ENCODE peak calls at places on chromosome 18, in five cellular contexts. J, E, M, D and F are unnamed samples. For H3K27me3 and H3K36me3, the result is how much of the 10 kb centered on the place peaks cover.

GRCh38 chr18:9876867-9877654 is 8.7 kb upstream of the TXNDC2 start:
- DNase-seq in J (no peak), E (no peak), M (peak), D (no peak), F (no peak)

GRCh38 chr18:50203801-50204604 is 9.1 kb upstream of the MYO5B start:
- DNase-seq in D (peak), E (peak), J (peak), M (peak), F (no peak)

GRCh38 chr18:13394794-13395193 is 176.2 kb downstream of the LDLRAD4 start:
- DNase-seq in M (no peak), D (no peak), J (no peak), E (no peak), F (no peak)

GRCh38 chr18:9971313-9971920 is 57.6 kb downstream of the VAPA start:
- DNase-seq in M (peak), J (no peak), D (peak), E (peak), F (no peak)

GRCh38 chr18:76265375-76266225 is 229.4 kb downstream of the ZNF516 start:
- DNase-seq in M (peak), E (no peak), J (peak), D (peak), F (no peak)

GRCh38 chr18:70047931-70048603 is 100.4 kb upstream of the CD226 start:
- DNase-seq in D (no peak), M (no peak), E (no peak), J (no peak), F (no peak)

GRCh38 chr18:76565238-76566173 is 70.5 kb upstream of the ZNF516 start:
- DNase-seq in D (peak), J (peak), M (peak), E (peak), F (peak)

GRCh38 chr18:2846241-2846637 is 567 bp upstream of the EMILIN2 start:
- DNase-seq in J (peak), E (no peak), M (no peak), D (no peak), F (no peak)

GRCh38 chr18:10234912-10235439 is 219.5 kb upstream of the APCDD1 start:
- DNase-seq in E (no peak), D (peak), M (no peak), J (no peak), F (no peak)

GRCh38 chr18:44781890-44782289 is 101.2 kb downstream of the SETBP1 start:
- DNase-seq in E (no peak), J (no peak), M (no peak), D (no peak), F (no peak)

GRCh38 chr18:60027397-60027796 is 127.6 kb downstream of the PMAIP1 start:
- DNase-seq in D (no peak), E (no peak), M (no peak), J (no peak), F (no peak)

GRCh38 chr18:35089918-35090550 is 48.8 kb downstream of the MAPRE2 start:
- DNase-seq in D (no peak), E (no peak), J (no peak), M (no peak), F (no peak)

GRCh38 chr18:24894880-24895279 is 434.4 kb downstream of the HRH4 start:
- DNase-seq in D (no peak), M (no peak), E (no peak), J (no peak), F (no peak)

GRCh38 chr18:57976230-57976773 is 67.7 kb upstream of the NEDD4L start:
- DNase-seq in D (no peak), J (no peak), M (no peak), E (no peak), F (no peak)

GRCh38 chr18:58505181-58505580 is 123.7 kb downstream of the ALPK2 start:
- DNase-seq in J (no peak), M (no peak), D (no peak), E (no peak), F (no peak)

GRCh38 chr18:24764766-24765165 is 304.3 kb downstream of the HRH4 start:
- DNase-seq in D (no peak), M (no peak), J (no peak), E (no peak), F (no peak)

GRCh38 chr18:13287372-13287771 is 68.8 kb downstream of the LDLRAD4 start:
- DNase-seq in D (no peak), M (no peak), E (no peak), J (no peak), F (no peak)

GRCh38 chr18:23953984-23954383 is 60.6 kb upstream of the TTC39C start:
- DNase-seq in M (no peak), J (no peak), D (no peak), E (no peak), F (no peak)

GRCh38 chr18:34867520-34867919 is 157.4 kb downstream of the DTNA start:
- DNase-seq in E (no peak), D (no peak), J (no peak), M (no peak), F (no peak)

GRCh38 chr18:48493856-48494255 is 45.0 kb upstream of the CTIF start:
- DNase-seq in E (no peak), M (no peak), D (no peak), J (no peak), F (no peak)

GRCh38 chr18:62525611-62526010 is 2.8 kb downstream of the ZCCHC2 start:
- DNase-seq in M (no peak), E (no peak), J (no peak), D (no peak), F (no peak)

GRCh38 chr18:22838639-22839487 is 94.3 kb upstream of the RBBP8 start:
- DNase-seq in E (no peak), M (no peak), J (no peak), D (no peak), F (no peak)

GRCh38 chr18:13570856-13571495 is 155.4 kb downstream of the FAM210A start:
- DNase-seq in M (no peak), E (no peak), J (no peak), D (no peak), F (no peak)

GRCh38 chr18:69974365-69974764 is 26.7 kb upstream of the CD226 start:
- DNase-seq in M (no peak), J (no peak), D (no peak), E (no peak), F (no peak)

GRCh38 chr18:24528857-24529256 is 68.4 kb downstream of the HRH4 start:
- DNase-seq in M (no peak), E (no peak), D (no peak), J (no peak), F (no peak)

GRCh38 chr18:45441110-45441842 is 174.0 kb upstream of the SLC14A2 start:
- DNase-seq in M (no peak), J (no peak), D (no peak), E (no peak), F (no peak)

GRCh38 chr18:657311-657997 is at the start of gene TYMS:
- DNase-seq in D (peak), J (peak), M (peak), E (peak), F (peak)

GRCh38 chr18:43620936-43621335 is 343.6 kb upstream of the SYT4 start:
- DNase-seq in J (no peak), M (no peak), E (no peak), D (no peak), F (no peak)

GRCh38 chr18:2147866-2148265 is 423.4 kb downstream of the METTL4 start:
- DNase-seq in M (peak), D (peak), E (no peak), J (no peak), F (no peak)

GRCh38 chr18:62460851-62461300 is 61.9 kb upstream of the ZCCHC2 start:
- DNase-seq in D (no peak), M (peak), E (no peak), J (peak), F (no peak)

GRCh38 chr18:43789234-43790000 is 512.1 kb upstream of the SYT4 start:
- DNase-seq in E (no peak), D (no peak), M (peak), J (no peak), F (no peak)

GRCh38 chr18:49835405-49835804 is 22.1 kb upstream of the ACAA2 start:
- DNase-seq in J (no peak), E (no peak), D (no peak), M (no peak), F (no peak)

GRCh38 chr18:60865801-60866200 is 467.4 kb upstream of the CDH20 start:
- DNase-seq in D (no peak), M (no peak), J (no peak), E (no peak), F (no peak)

GRCh38 chr18:48801728-48802542 is 148.8 kb downstream of the SMAD7 start:
- DNase-seq in M (peak), D (no peak), E (peak), J (peak), F (no peak)

GRCh38 chr18:10114727-10115463 is 201.1 kb downstream of the VAPA start:
- DNase-seq in E (no peak), J (no peak), M (no peak), D (no peak), F (no peak)

GRCh38 chr18:48290162-48290926 is 118.8 kb downstream of the ZBTB7C start:
- DNase-seq in M (no peak), J (no peak), E (no peak), D (no peak), F (no peak)

GRCh38 chr18:45386256-45386655 is 229.0 kb upstream of the SLC14A2 start:
- DNase-seq in D (no peak), J (no peak), M (peak), E (no peak), F (no peak)

GRCh38 chr18:75128051-75128605 is 80.8 kb downstream of the PTGR3 start:
- DNase-seq in E (no peak), D (no peak), J (no peak), M (no peak), F (no peak)

GRCh38 chr18:75127143-75128021 is 81.6 kb downstream of the PTGR3 start:
- DNase-seq in J (no peak), M (no peak), E (no peak), D (no peak), F (no peak)

GRCh38 chr18:75130591-75131274 is 78.2 kb downstream of the PTGR3 start:
- DNase-seq in E (no peak), D (no peak), J (no peak), M (no peak), F (no peak)

GRCh38 chr18:75129717-75130477 is 79.0 kb downstream of the PTGR3 start:
- DNase-seq in E (no peak), M (no peak), D (no peak), J (no peak), F (no peak)

DNA sequence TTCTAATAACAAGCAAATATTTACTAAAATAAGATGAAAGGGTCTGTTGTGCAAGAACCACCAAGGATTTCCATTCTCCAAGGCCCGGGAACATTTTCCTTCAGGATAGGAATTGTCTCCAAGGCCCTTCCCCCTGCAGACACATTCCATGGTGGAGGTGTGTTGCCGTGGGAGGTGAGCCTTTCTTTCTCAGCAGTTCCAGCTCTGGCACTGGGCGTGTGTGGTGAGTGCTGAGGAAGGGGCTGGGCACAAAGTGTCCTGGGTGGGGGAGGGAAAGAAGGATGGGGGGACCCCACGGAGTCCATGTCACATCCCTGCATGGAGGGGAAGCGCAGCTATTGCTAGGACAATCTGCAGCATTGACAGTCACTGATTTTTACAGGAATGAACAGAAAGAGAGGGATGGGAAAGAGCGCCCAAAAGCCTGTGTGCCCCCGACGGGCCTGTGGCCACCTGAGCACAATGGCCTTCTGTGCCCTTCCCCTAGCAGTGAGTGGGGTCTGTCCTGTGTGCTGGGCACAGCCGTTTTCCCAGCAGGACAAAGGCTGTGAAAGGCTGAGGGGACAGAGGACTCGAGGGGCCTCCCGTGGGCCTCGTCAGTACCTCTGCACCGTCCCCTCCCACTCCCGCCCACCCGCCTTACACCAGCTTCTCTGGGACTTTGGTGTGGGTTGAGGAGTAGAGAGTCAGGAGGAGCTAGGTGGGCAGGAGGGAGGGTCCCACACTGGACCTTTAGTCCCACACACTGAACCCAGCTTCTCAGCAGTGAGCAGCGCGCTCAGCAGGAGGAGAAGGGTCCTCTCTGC is 79.8 kb downstream of the PTGR3 start:
- DNase-seq in M (no peak), J (no peak), D (no peak), E (no peak), F (no peak)
- H3K27me3 ChIP-seq in M (under half), J (under half), D (under half), E (under half), F (under half)

DNA sequence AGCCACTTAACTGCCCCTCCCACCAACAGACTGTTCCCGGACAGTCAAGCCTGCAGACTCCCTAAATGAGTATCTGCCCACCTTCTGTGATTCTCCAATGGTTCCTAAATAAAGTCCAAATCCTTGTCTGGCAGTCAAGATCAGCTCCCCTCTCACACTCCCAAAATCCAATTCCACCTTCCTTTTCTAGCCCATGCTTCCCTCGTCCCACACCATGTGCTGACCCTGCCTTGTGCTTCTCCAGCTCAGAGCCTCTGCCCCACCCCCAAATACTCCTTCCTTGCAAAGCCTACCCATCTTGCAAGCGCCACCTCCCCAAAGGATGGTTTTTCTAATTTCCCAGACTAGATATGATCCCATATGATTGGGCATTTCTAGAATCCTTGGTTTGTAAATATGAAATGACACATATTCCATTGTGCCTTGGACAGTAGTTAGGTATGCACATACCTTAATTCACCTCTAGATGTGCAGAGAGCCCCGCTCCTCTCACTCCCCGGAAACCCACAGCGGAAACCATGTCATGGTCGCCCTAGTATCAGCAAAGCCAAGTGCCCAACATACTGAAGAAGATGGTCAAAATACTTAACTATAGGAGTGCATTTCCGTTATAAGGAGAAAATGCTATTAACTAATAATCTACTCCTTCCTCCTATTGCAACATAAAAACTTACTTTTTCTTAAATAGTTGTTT is 97.2 kb downstream of the KCTD1 start:
- DNase-seq in M (no peak), D (no peak), E (no peak), J (no peak), F (no peak)
- TF ChIP-seq CTCF in M (no peak), D (no peak), E (no peak), J (no peak), F (no peak)

GRCh38 chr18:8757598-8757997 is 52.2 kb downstream of the MTCL1 start:
- DNase-seq in M (no peak), E (no peak), J (no peak), D (no peak), F (no peak)

GRCh38 chr18:8752329-8752728 is 47.0 kb downstream of the MTCL1 start:
- DNase-seq in D (no peak), J (no peak), E (no peak), M (no peak), F (no peak)

GRCh38 chr18:8758466-8758865 is 53.1 kb downstream of the MTCL1 start:
- DNase-seq in M (no peak), D (no peak), E (no peak), J (no peak), F (no peak)

GRCh38 chr18:8756571-8756970 is 51.2 kb downstream of the MTCL1 start:
- DNase-seq in M (no peak), J (no peak), D (no peak), E (no peak), F (no peak)

DNA sequence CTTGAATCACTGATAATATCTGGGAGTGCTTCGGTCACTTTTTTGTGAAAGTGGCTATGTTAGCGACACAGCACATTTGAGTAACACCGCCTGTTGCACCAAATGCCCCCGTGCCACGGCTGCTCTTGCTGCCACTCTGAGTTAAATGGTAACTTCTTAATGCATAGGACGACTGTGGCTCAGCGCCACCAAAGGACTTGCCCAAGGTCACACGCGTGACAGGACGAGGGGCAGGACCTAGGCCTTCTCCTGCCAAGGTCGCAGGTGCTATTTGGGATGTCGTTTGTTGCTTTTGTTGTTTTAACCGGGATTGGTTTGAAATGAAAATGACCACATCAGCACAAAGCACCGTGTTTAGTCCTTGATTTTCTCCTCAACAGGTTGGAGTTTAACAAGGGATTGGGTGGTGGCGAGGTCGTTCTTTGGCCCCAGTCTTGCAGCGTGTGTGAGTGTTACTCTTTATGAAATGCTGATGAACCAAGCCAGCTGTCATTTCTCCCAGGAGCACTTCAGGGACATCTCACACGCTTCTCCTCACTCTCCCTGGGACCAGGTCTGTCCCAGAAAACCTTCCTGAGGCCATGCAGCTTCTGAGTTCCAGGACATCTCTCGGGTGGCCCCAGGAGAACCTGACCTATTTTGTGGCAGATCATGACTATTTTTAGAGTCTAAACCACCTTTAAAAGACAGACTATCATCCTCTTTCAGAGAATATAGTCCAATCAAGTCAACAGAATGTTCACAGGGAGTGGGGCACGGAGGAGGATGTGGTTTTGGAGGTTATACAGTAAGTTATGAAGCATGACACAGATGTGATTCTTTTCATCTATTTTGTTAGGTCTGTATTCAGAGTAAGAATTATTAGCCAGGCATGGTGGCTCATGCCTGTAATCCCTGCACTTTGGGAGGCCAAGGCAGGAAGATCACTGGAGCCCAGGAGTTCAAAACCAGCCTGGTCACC is 49.9 kb downstream of the MTCL1 start:
- DNase-seq in D (no peak), J (no peak), E (no peak), M (no peak), F (no peak)
- H3K36me3 ChIP-seq in D (under half), J (under half), E (under half), M (under half), F (under half)

GRCh38 chr18:36295880-36296301 is 1.6 kb upstream of the FHOD3 start:
- DNase-seq in D (no peak), M (no peak), J (no peak), E (no peak), F (no peak)
- H3K27me3 ChIP-seq in D (under half), M (under half), J (half or more), E (under half), F (under half)